ENCODE peak calls at places on chromosome 18, in four cellular contexts. B, K, P and L are unnamed samples.

GRCh38 chr18:500556-501405 is at the start of gene COLEC12:
- DNase-seq in B (no peak), K (no peak), P (no peak), L (peak; percentile 53)

GRCh38 chr18:48923746-48924580 is 26.8 kb downstream of the SMAD7 start:
- DNase-seq in B (no peak), K (no peak), P (no peak), L (peak; percentile 11)

GRCh38 chr18:59835656-59836379 is 64.0 kb upstream of the PMAIP1 start:
- DNase-seq in B (no peak), K (no peak), P (no peak), L (peak; percentile 54)

GRCh38 chr18:13103366-13103765 is 112.2 kb downstream of the CEP192 start:
- DNase-seq in B (no peak), K (no peak), P (no peak), L (no peak)

GRCh38 chr18:41989508-41989907 is 34.5 kb downstream of the PIK3C3 start:
- DNase-seq in B (no peak), K (no peak), P (no peak), L (no peak)

GRCh38 chr18:79635127-79635726 is 44.4 kb upstream of the CTDP1 start:
- DNase-seq in B (no peak), K (no peak), P (no peak), L (no peak)

GRCh38 chr18:33316146-33316587 is 124.4 kb downstream of the CCDC178 start:
- DNase-seq in B (no peak), K (no peak), P (no peak), L (peak; percentile 21)

GRCh38 chr18:31738460-31739407 is 21.9 kb downstream of the SLC25A52 start:
- DNase-seq in B (no peak), K (no peak), P (no peak), L (peak; percentile 34)

GRCh38 chr18:74524097-74524496 is 10.2 kb upstream of the CNDP1 start:
- DNase-seq in B (no peak), K (no peak), P (no peak), L (no peak)

GRCh38 chr18:69890558-69890957 is 57.1 kb downstream of the CD226 start:
- DNase-seq in B (no peak), K (no peak), P (no peak), L (no peak)

GRCh38 chr18:78679061-78679460 is 300.6 kb upstream of the SALL3 start:
- DNase-seq in B (no peak), K (no peak), P (no peak), L (no peak)

GRCh38 chr18:9701604-9702324 is 6.3 kb upstream of the RAB31 start:
- DNase-seq in B (peak; percentile 21), K (no peak), P (no peak), L (no peak)

GRCh38 chr18:66046025-66046602 is 295.3 kb downstream of the CDH7 start:
- DNase-seq in B (no peak), K (no peak), P (no peak), L (peak; percentile 45)

GRCh38 chr18:27685807-27686412 is 491.0 kb downstream of the CDH2 start:
- DNase-seq in B (no peak), K (peak; percentile 39), P (peak; percentile 9), L (peak; percentile 50)

GRCh38 chr18:6837904-6838303 is 108.4 kb downstream of the ARHGAP28 start:
- DNase-seq in B (no peak), K (no peak), P (no peak), L (no peak)

GRCh38 chr18:31146809-31147208 is 15.8 kb downstream of the DSC1 start:
- DNase-seq in B (no peak), K (no peak), P (no peak), L (no peak)

GRCh38 chr18:12377556-12378553 is 828 bp upstream of the AFG3L2 start:
- DNase-seq in B (no peak), K (no peak), P (no peak), L (peak; percentile 75)

GRCh38 chr18:34600118-34600517 is 110.0 kb upstream of the DTNA start:
- DNase-seq in B (no peak), K (no peak), P (no peak), L (no peak)